ENCODE peak calls at places on chromosomes 4 and X, in ten cellular contexts. J is AG09309; O is CD8-positive, alpha-beta T cell; S is mesenchymal stem cell; N is Karpas-422; L is hepatocyte; W is brain microvascular endothelial cell; I is effector memory CD4-positive, alpha-beta T cell; K is testis; E is uterus. T is an unnamed sample.

GRCh38 chrX:118847676-118848075 is 24.1 kb downstream of the ZCCHC12 start:
- DNase-seq in I (no peak), S (peak), O (no peak), E (no peak), N (peak), L (peak), W (peak), J (peak), K (no peak), T (no peak)

GRCh38 chr4:149531861-149532260 is 283.8 kb downstream of the IQCM start:
- DNase-seq in J (no peak), L (peak), W (peak), O (no peak), K (no peak), I (no peak), E (no peak), N (no peak), S (peak), T (no peak)

GRCh38 chr4:84531689-84532088 is 32.6 kb upstream of the NKX6-1 start:
- DNase-seq in I (no peak), K (no peak), N (no peak), W (no peak), E (no peak), L (no peak), J (no peak), O (no peak), S (no peak), T (no peak)

GRCh38 chrX:124030520-124030919 is 69.0 kb downstream of the STAG2 start:
- DNase-seq in L (no peak), N (peak), I (no peak), O (no peak), E (no peak), K (no peak), J (no peak), W (no peak), S (no peak), T (no peak)

GRCh38 chrX:27186671-27187070 is 276.5 kb downstream of the PPP4R3C start:
- DNase-seq in S (peak), W (peak), E (no peak), K (peak), I (no peak), L (peak), N (peak), J (no peak), O (no peak), T (no peak)

GRCh38 chrX:136130931-136131843 is 16.1 kb upstream of the FHL1 start:
- DNase-seq in S (peak), I (no peak), O (no peak), L (no peak), J (peak), N (no peak), E (no peak), W (peak), K (no peak), T (peak)

GRCh38 chrX:27439771-27440170 is 23.4 kb downstream of the PPP4R3C start:
- DNase-seq in W (no peak), L (no peak), S (no peak), I (no peak), O (no peak), N (no peak), K (no peak), E (no peak), J (no peak), T (no peak)

GRCh38 chr4:188196134-188196735 is 57.0 kb downstream of the TRIML1 start:
- DNase-seq in N (no peak), O (no peak), J (no peak), S (no peak), I (no peak), K (no peak), W (no peak), E (no peak), L (peak), T (no peak)

GRCh38 chr4:168923526-168924194 is 86.4 kb downstream of the CBR4 start:
- DNase-seq in L (peak), N (peak), K (peak), O (peak), E (peak), I (peak), W (peak), S (peak), J (peak), T (no peak)

GRCh38 chr4:171891038-171891437 is 77.8 kb downstream of the GALNTL6 start:
- DNase-seq in I (no peak), J (no peak), N (no peak), S (no peak), L (no peak), E (no peak), W (no peak), O (no peak), K (no peak), T (no peak)

GRCh38 chr4:182170417-182170935 is 72.7 kb upstream of the TENM3 start:
- DNase-seq in J (no peak), S (no peak), E (no peak), O (no peak), W (no peak), I (no peak), K (no peak), L (no peak), N (no peak), T (no peak)

GRCh38 chr4:6033381-6033780 is 15.2 kb upstream of the C4orf50 start:
- DNase-seq in J (no peak), L (no peak), K (no peak), O (no peak), W (no peak), I (no peak), S (no peak), N (no peak), E (no peak), T (no peak)

GRCh38 chr4:111991797-111992196 is 153.5 kb upstream of the FAM241A start:
- DNase-seq in E (peak), S (peak), I (no peak), K (no peak), L (peak), O (no peak), J (no peak), N (no peak), W (peak), T (no peak)

GRCh38 chr4:123297836-123298235 is 98.8 kb upstream of the SPRY1 start:
- DNase-seq in E (no peak), W (no peak), O (no peak), L (no peak), N (no peak), J (no peak), I (no peak), S (no peak), K (no peak), T (no peak)

GRCh38 chr4:82429728-82430192 is 502 bp downstream of the HNRNPDL start:
- DNase-seq in K (no peak), J (no peak), E (no peak), W (peak), L (no peak), N (no peak), I (no peak), O (peak), S (no peak), T (peak)

GRCh38 chr4:153151535-153152452 is 52.4 kb upstream of the TRIM2 start:
- DNase-seq in J (no peak), N (peak), I (peak), O (no peak), E (peak), K (peak), S (peak), W (peak), L (peak), T (no peak)

DNA sequence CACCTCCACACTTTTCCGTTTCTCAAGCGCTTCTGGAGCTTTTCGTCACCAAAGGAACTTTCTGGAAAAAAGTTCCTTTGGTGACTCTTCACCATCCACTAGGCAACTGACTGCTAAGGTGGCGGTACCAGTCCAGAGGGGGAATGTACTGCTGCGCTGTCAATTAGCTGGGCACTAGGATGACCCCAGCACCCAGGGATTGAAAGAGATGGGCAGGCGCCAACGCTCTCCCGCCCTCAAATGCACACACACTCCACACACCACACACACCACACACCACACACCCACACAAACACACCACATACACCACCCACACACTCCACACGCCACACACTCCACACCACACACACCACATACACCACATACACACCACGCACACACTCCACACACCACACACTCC is 10.4 kb downstream of the PRDM8 start:
- DNase-seq in L (no peak), W (no peak), O (no peak), E (no peak), N (no peak), K (no peak), I (no peak), S (no peak), J (no peak), T (no peak)
- H3K4me3 ChIP-seq in L (no peak), W (no peak), O (no peak), E (no peak), N (no peak), K (peak), I (no peak), S (no peak), J (no peak), T (no peak)

GRCh38 chrX:108022491-108023089 is 22.3 kb upstream of the VSIG1 start:
- DNase-seq in O (no peak), S (no peak), N (no peak), E (no peak), L (no peak), J (no peak), W (no peak), I (no peak), K (no peak), T (no peak)

GRCh38 chrX:108018659-108019381 is 26.0 kb upstream of the VSIG1 start:
- DNase-seq in J (no peak), I (peak), N (no peak), L (no peak), O (peak), W (no peak), E (no peak), S (no peak), K (no peak), T (no peak)

GRCh38 chrX:108020631-108021030 is 24.2 kb upstream of the VSIG1 start:
- DNase-seq in E (no peak), N (peak), S (no peak), K (no peak), W (no peak), O (no peak), J (no peak), L (no peak), I (no peak), T (no peak)

DNA sequence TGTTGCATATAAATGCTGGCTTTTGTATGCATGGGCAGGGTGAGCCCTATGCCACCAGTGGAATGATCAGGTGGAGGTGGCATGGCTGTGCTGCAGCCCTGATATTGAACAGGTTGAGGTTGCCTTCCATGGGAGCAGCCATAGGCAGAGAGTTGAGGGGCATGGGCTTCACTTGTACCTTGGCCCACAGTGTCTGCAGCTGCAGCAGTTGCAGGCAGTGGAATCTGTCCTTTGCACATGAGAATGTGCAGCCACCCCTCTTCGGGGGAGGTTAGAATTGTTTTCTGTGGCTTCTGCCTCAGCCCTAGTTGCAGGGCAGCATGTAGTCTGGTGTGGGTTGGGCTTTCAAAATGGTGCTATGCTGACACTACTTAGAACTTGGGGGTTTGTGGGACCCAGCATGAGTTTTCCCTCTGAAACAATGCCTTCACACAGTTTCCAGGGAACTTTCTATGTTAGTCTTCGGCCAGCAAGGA is 25.4 kb upstream of the VSIG1 start:
- DNase-seq in N (no peak), I (no peak), E (no peak), J (no peak), W (no peak), S (no peak), O (no peak), L (no peak), K (no peak), T (no peak)
- H3K4me3 ChIP-seq in N (no peak), I (peak), E (no peak), J (no peak), W (no peak), S (no peak), O (peak), L (no peak), K (no peak), T (no peak)

GRCh38 chr4:31422006-31422405 is 701.8 kb downstream of the PCDH7 start:
- DNase-seq in J (no peak), L (no peak), O (no peak), K (no peak), W (no peak), S (no peak), E (no peak), I (no peak), N (no peak), T (no peak)
- H3K4me3 ChIP-seq in J (no peak), L (no peak), O (no peak), K (no peak), W (no peak), S (no peak), E (no peak), I (no peak), N (no peak), T (no peak)

GRCh38 chrX:148555101-148555500 is 54.7 kb downstream of the AFF2 start:
- DNase-seq in I (no peak), S (no peak), K (no peak), N (no peak), E (no peak), O (no peak), J (no peak), L (no peak), W (no peak), T (no peak)
- H3K4me3 ChIP-seq in I (no peak), S (no peak), K (no peak), N (no peak), E (no peak), O (no peak), J (no peak), L (no peak), W (no peak), T (no peak)

DNA sequence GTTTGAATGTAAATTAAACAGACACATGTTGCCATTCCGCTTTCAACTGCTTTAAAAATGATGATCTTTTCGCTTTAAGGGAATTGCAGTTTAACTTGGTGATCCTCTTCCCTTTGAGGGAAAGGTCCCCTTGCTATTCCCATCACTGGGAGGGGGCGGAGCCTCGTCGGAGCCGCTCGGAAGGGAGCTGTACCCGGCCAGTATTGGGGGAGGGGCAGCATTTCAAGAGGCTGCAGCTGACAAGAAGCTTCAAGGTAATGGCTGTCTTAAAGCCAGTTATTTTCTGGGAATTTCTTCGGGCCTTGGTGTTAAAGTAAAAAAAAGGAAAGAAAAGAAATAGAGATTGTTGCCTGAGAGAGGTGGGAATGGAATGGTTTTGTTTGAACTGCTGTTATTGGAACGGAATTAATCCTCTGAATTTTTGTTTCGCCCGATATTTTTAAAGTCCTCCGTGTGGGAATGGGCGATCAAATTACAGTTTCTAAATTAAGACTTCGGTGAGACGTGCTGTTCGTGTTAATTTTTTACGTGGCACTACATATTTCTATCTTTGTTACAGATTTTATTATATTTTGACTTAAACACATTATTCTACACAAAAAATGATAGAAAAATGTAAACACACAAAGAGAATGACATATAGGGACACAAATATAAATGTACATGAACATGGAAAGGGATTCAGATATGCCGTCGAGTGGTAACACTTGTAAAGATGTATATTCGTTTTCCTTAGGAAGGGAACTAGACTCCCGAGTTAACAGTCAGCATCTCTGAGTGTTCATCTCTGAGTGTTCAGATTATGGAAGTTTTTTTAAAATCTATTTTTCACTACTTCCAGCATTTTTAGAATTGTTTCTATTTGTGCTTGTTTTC is 9.2 kb downstream of the PWWP3B start:
- DNase-seq in N (no peak), S (peak), W (peak), O (no peak), I (no peak), E (peak), L (peak), K (peak), J (no peak), T (no peak)
- H3K4me3 ChIP-seq in N (no peak), S (no peak), W (peak), O (no peak), I (no peak), E (peak), L (peak), K (no peak), J (no peak), T (no peak)

DNA sequence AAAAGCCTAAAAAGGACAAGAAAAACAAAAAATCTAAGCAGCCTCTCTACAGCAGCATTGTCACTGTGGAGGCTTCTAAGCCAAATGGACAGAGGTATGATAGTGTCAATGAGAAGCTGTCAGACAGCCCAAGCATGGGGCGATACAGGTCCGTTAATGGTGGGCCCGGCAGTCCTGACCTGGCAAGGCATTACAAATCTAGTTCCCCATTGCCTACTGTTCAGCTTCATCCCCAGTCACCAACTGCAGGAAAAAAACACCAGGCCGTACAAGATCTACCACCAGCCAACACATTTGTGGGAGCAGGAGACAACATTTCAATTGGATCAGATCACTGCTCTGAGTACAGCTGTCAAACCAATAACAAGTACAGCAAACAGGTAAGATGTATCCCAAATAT is 4.0 kb downstream of the PCDH7 start:
- DNase-seq in I (no peak), L (no peak), J (no peak), E (no peak), N (no peak), K (no peak), O (no peak), S (no peak), W (no peak), T (no peak)
- H3K4me3 ChIP-seq in I (no peak), L (peak), J (peak), E (peak), N (no peak), K (no peak), O (no peak), S (no peak), W (peak), T (peak)

DNA sequence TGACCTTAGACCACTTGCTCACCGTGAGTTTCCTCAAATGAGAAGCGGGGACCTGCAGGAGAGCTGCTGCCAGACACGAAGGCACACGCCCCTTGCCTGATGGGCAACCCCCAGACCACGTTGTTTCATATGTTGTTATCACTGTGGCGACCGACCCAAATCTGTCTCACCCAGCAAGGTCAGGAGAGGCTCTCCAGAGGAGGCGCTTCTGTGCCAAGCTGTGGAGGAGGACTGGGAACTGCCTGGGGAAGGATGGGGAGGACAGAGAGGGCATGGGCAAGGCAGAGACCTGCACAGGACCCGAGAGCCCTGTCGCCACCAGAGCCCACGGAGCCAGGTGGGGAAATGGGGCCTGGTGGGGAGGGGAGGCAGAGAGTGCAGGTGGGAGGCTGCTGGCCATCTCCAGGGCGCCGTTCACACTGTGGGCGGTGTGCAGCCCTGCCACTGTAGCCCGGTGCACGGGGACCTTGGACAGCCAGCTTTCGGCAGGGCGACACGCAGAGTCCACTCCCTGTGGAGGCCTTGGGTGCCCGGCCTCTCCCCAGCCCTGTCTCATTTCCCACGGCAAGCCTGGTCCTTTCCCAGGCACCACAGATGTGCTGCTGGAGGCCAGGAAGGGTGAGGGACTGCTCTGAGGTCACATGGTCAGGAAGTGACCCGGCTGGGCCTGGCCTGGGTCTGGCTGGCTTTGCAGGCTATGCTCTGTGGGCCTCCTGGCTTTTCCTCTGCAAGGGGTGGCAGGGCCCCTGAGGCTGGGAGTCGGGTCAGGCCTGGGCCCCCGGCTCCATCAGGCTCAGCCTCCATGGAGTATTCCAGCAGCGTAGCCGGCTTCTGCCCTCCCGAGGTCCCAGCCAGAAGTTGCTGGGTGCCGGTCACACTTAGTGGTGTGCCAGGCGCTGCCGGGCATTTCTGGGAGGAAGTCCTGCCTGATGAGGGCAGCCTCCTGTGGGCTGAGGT is 3.2 kb downstream of the HTRA3 start:
- DNase-seq in W (no peak), O (no peak), L (no peak), E (no peak), S (peak), N (no peak), I (no peak), K (no peak), J (no peak), T (no peak)
- H3K4me3 ChIP-seq in W (no peak), O (no peak), L (no peak), E (no peak), S (no peak), N (no peak), I (no peak), K (no peak), J (no peak), T (no peak)

GRCh38 chrX:2677764-2678163 is 13.3 kb upstream of the CD99 start:
- DNase-seq in W (peak), I (no peak), K (peak), J (peak), E (peak), O (no peak), N (no peak), S (peak), L (peak), T (peak)

GRCh38 chrX:2673611-2674010 is 17.5 kb upstream of the CD99 start:
- DNase-seq in J (no peak), W (no peak), L (no peak), N (no peak), S (no peak), I (no peak), E (no peak), O (no peak), K (no peak), T (no peak)

GRCh38 chrX:2679534-2680485 is 11.3 kb upstream of the CD99 start:
- DNase-seq in L (peak), W (no peak), J (no peak), S (peak), O (no peak), K (no peak), I (no peak), N (no peak), E (peak), T (no peak)

GRCh38 chrX:2678583-2678982 is 12.5 kb upstream of the CD99 start:
- DNase-seq in E (no peak), L (no peak), N (no peak), J (no peak), I (no peak), K (no peak), W (no peak), O (no peak), S (no peak), T (no peak)

GRCh38 chrX:2676794-2677675 is 14.1 kb upstream of the CD99 start:
- DNase-seq in J (no peak), E (no peak), N (no peak), K (no peak), I (no peak), O (no peak), W (no peak), S (no peak), L (peak), T (no peak)
- H3K4me3 ChIP-seq in J (no peak), E (no peak), N (no peak), K (no peak), I (no peak), O (no peak), W (no peak), S (peak), L (no peak), T (no peak)

T was measured in RWPE2.